ENCODE peak calls at places on chromosomes 2 and 18, in six cellular contexts. One of them, this sample, is unnamed.

GRCh38 chr2:45938649-45939511 is 287.4 kb downstream of the PRKCE start:
- DNase-seq in stimulated activated CD4-positive, alpha-beta T cell treated with anti-CD3 and anti-CD28 coated beads, Interleukin-1b, Interleukin-23, amount 100 ng/mL, for 24 hours: no peak
- DNase-seq in T-helper 9 cell: no peak
- DNase-seq in T-helper 22 cell: no peak
- DNase-seq in NCI-H226: peak
- DNase-seq in A172: peak
- DNase-seq in this sample: peak

GRCh38 chr2:66607152-66607551 is 172.2 kb downstream of the MEIS1 start:
- DNase-seq in stimulated activated CD4-positive, alpha-beta T cell treated with anti-CD3 and anti-CD28 coated beads, Interleukin-1b, Interleukin-23, amount 100 ng/mL, for 24 hours: no peak
- DNase-seq in T-helper 9 cell: no peak
- DNase-seq in T-helper 22 cell: no peak
- DNase-seq in NCI-H226: no peak
- DNase-seq in A172: no peak
- DNase-seq in this sample: no peak

GRCh38 chr2:232910376-232910775 is 40.3 kb downstream of the SNORC start:
- DNase-seq in stimulated activated CD4-positive, alpha-beta T cell treated with anti-CD3 and anti-CD28 coated beads, Interleukin-1b, Interleukin-23, amount 100 ng/mL, for 24 hours: no peak
- DNase-seq in T-helper 9 cell: no peak
- DNase-seq in T-helper 22 cell: no peak
- DNase-seq in NCI-H226: no peak
- DNase-seq in A172: no peak
- DNase-seq in this sample: no peak

GRCh38 chr2:102070058-102070642 is 72.4 kb upstream of the IL1R1 start:
- DNase-seq in stimulated activated CD4-positive, alpha-beta T cell treated with anti-CD3 and anti-CD28 coated beads, Interleukin-1b, Interleukin-23, amount 100 ng/mL, for 24 hours: no peak
- DNase-seq in T-helper 9 cell: no peak
- DNase-seq in T-helper 22 cell: no peak
- DNase-seq in NCI-H226: peak
- DNase-seq in A172: peak
- DNase-seq in this sample: peak

GRCh38 chr2:230891509-230891908 is 26.8 kb downstream of the ITM2C start:
- DNase-seq in stimulated activated CD4-positive, alpha-beta T cell treated with anti-CD3 and anti-CD28 coated beads, Interleukin-1b, Interleukin-23, amount 100 ng/mL, for 24 hours: no peak
- DNase-seq in T-helper 9 cell: no peak
- DNase-seq in T-helper 22 cell: no peak
- DNase-seq in NCI-H226: no peak
- DNase-seq in A172: no peak
- DNase-seq in this sample: no peak

GRCh38 chr2:24793752-24794477 is 690 bp downstream of the CENPO start:
- DNase-seq in stimulated activated CD4-positive, alpha-beta T cell treated with anti-CD3 and anti-CD28 coated beads, Interleukin-1b, Interleukin-23, amount 100 ng/mL, for 24 hours: no peak
- DNase-seq in T-helper 9 cell: no peak
- DNase-seq in T-helper 22 cell: no peak
- DNase-seq in NCI-H226: no peak
- DNase-seq in A172: peak
- DNase-seq in this sample: no peak

GRCh38 chr18:31624892-31625640 is 33.4 kb downstream of the TTR start:
- DNase-seq in stimulated activated CD4-positive, alpha-beta T cell treated with anti-CD3 and anti-CD28 coated beads, Interleukin-1b, Interleukin-23, amount 100 ng/mL, for 24 hours: no peak
- DNase-seq in T-helper 9 cell: no peak
- DNase-seq in T-helper 22 cell: no peak
- DNase-seq in NCI-H226: no peak
- DNase-seq in A172: no peak
- DNase-seq in this sample: no peak

GRCh38 chr2:55771612-55772011 is 78.0 kb upstream of the PNPT1 start:
- DNase-seq in stimulated activated CD4-positive, alpha-beta T cell treated with anti-CD3 and anti-CD28 coated beads, Interleukin-1b, Interleukin-23, amount 100 ng/mL, for 24 hours: no peak
- DNase-seq in T-helper 9 cell: no peak
- DNase-seq in T-helper 22 cell: no peak
- DNase-seq in NCI-H226: no peak
- DNase-seq in A172: peak
- DNase-seq in this sample: peak

GRCh38 chr18:25228410-25228809 is 123.6 kb downstream of the ZNF521 start:
- DNase-seq in stimulated activated CD4-positive, alpha-beta T cell treated with anti-CD3 and anti-CD28 coated beads, Interleukin-1b, Interleukin-23, amount 100 ng/mL, for 24 hours: no peak
- DNase-seq in T-helper 9 cell: no peak
- DNase-seq in T-helper 22 cell: no peak
- DNase-seq in NCI-H226: no peak
- DNase-seq in A172: no peak
- DNase-seq in this sample: no peak

GRCh38 chr2:43018179-43019024 is 208.0 kb downstream of the ZFP36L2 start:
- DNase-seq in stimulated activated CD4-positive, alpha-beta T cell treated with anti-CD3 and anti-CD28 coated beads, Interleukin-1b, Interleukin-23, amount 100 ng/mL, for 24 hours: no peak
- DNase-seq in T-helper 9 cell: no peak
- DNase-seq in T-helper 22 cell: no peak
- DNase-seq in NCI-H226: peak
- DNase-seq in A172: no peak
- DNase-seq in this sample: peak

GRCh38 chr18:8908792-8909510 is 193.5 kb upstream of the NDUFV2 start:
- DNase-seq in stimulated activated CD4-positive, alpha-beta T cell treated with anti-CD3 and anti-CD28 coated beads, Interleukin-1b, Interleukin-23, amount 100 ng/mL, for 24 hours: no peak
- DNase-seq in T-helper 9 cell: no peak
- DNase-seq in T-helper 22 cell: no peak
- DNase-seq in NCI-H226: no peak
- DNase-seq in A172: no peak
- DNase-seq in this sample: no peak

GRCh38 chr2:191020742-191021381 is 6.9 kb upstream of the STAT1 start:
- DNase-seq in stimulated activated CD4-positive, alpha-beta T cell treated with anti-CD3 and anti-CD28 coated beads, Interleukin-1b, Interleukin-23, amount 100 ng/mL, for 24 hours: no peak
- DNase-seq in T-helper 9 cell: no peak
- DNase-seq in T-helper 22 cell: no peak
- DNase-seq in NCI-H226: peak
- DNase-seq in A172: peak
- DNase-seq in this sample: peak

GRCh38 chr18:50151876-50152275 is 43.1 kb downstream of the MYO5B start:
- DNase-seq in stimulated activated CD4-positive, alpha-beta T cell treated with anti-CD3 and anti-CD28 coated beads, Interleukin-1b, Interleukin-23, amount 100 ng/mL, for 24 hours: no peak
- DNase-seq in T-helper 9 cell: no peak
- DNase-seq in T-helper 22 cell: no peak
- DNase-seq in NCI-H226: peak
- DNase-seq in A172: peak
- DNase-seq in this sample: no peak

GRCh38 chr2:189519631-189520387 is 60.8 kb downstream of the SLC40A1 start:
- DNase-seq in stimulated activated CD4-positive, alpha-beta T cell treated with anti-CD3 and anti-CD28 coated beads, Interleukin-1b, Interleukin-23, amount 100 ng/mL, for 24 hours: no peak
- DNase-seq in T-helper 9 cell: no peak
- DNase-seq in T-helper 22 cell: no peak
- DNase-seq in NCI-H226: no peak
- DNase-seq in A172: no peak
- DNase-seq in this sample: no peak

GRCh38 chr2:134154269-134154668 is 99.6 kb upstream of the MGAT5 start:
- DNase-seq in stimulated activated CD4-positive, alpha-beta T cell treated with anti-CD3 and anti-CD28 coated beads, Interleukin-1b, Interleukin-23, amount 100 ng/mL, for 24 hours: no peak
- DNase-seq in T-helper 9 cell: no peak
- DNase-seq in T-helper 22 cell: no peak
- DNase-seq in NCI-H226: no peak
- DNase-seq in A172: no peak
- DNase-seq in this sample: no peak

GRCh38 chr2:67854103-67854502 is 208.7 kb downstream of the C1D start:
- DNase-seq in stimulated activated CD4-positive, alpha-beta T cell treated with anti-CD3 and anti-CD28 coated beads, Interleukin-1b, Interleukin-23, amount 100 ng/mL, for 24 hours: no peak
- DNase-seq in T-helper 9 cell: no peak
- DNase-seq in T-helper 22 cell: no peak
- DNase-seq in NCI-H226: no peak
- DNase-seq in A172: no peak
- DNase-seq in this sample: no peak

GRCh38 chr2:171513719-171514160 is 8.5 kb upstream of the CYBRD1 start:
- DNase-seq in stimulated activated CD4-positive, alpha-beta T cell treated with anti-CD3 and anti-CD28 coated beads, Interleukin-1b, Interleukin-23, amount 100 ng/mL, for 24 hours: no peak
- DNase-seq in T-helper 9 cell: no peak
- DNase-seq in T-helper 22 cell: no peak
- DNase-seq in NCI-H226: no peak
- DNase-seq in A172: no peak
- DNase-seq in this sample: no peak

GRCh38 chr2:74555610-74556103 is 1.1 kb downstream of the DOK1 start:
- DNase-seq in stimulated activated CD4-positive, alpha-beta T cell treated with anti-CD3 and anti-CD28 coated beads, Interleukin-1b, Interleukin-23, amount 100 ng/mL, for 24 hours: no peak
- DNase-seq in T-helper 9 cell: no peak
- DNase-seq in T-helper 22 cell: no peak
- DNase-seq in NCI-H226: no peak
- DNase-seq in A172: no peak
- DNase-seq in this sample: no peak